ENCODE peak calls at places on chromosomes 3 and 15, in six cellular contexts. S is psoas muscle, J is HFFc6, A is AG04450, Y is uterus, K is endodermal cell. L is an unnamed sample.

GRCh38 chr15:77856718-77857346 is 220.7 kb downstream of the TBC1D2B start:
- DNase-seq in S (no peak), J (no peak), A (no peak), Y (no peak), K (peak), L (no peak)

GRCh38 chr3:177050466-177051237 is 146.6 kb downstream of the TBL1XR1 start:
- DNase-seq in S (no peak), J (peak), A (peak), Y (no peak), K (no peak), L (no peak)

GRCh38 chr15:77974098-77974414 is 103.5 kb downstream of the TBC1D2B start:
- DNase-seq in S (peak), J (no peak), A (peak), Y (no peak), K (no peak), L (no peak)

GRCh38 chr3:29901097-29901496 is 620.2 kb downstream of the RBMS3 start:
- DNase-seq in S (no peak), J (no peak), A (no peak), Y (no peak), K (no peak), L (no peak)

GRCh38 chr15:72770673-72771328 is 12.8 kb downstream of the ADPGK start:
- DNase-seq in S (no peak), J (no peak), A (no peak), Y (no peak), K (no peak), L (no peak)

GRCh38 chr15:59274126-59274970 is 67.7 kb downstream of the LDHAL6B start:
- DNase-seq in S (no peak), J (peak), A (no peak), Y (no peak), K (no peak), L (no peak)

GRCh38 chr3:192237992-192238608 is 489.2 kb downstream of the FGF12 start:
- DNase-seq in S (no peak), J (no peak), A (no peak), Y (no peak), K (peak), L (no peak)

GRCh38 chr3:56926513-56927282 is 124.9 kb upstream of the ARHGEF3 start:
- DNase-seq in S (no peak), J (peak), A (no peak), Y (peak), K (no peak), L (no peak)

GRCh38 chr15:25824618-25825017 is 38.5 kb downstream of the ATP10A start:
- DNase-seq in S (no peak), J (no peak), A (no peak), Y (no peak), K (no peak), L (no peak)

GRCh38 chr15:25829075-25829474 is 34.1 kb downstream of the ATP10A start:
- DNase-seq in S (no peak), J (peak), A (no peak), Y (no peak), K (no peak), L (no peak)

GRCh38 chr15:25830844-25831443 is 32.2 kb downstream of the ATP10A start:
- DNase-seq in S (peak), J (peak), A (peak), Y (peak), K (no peak), L (peak)

DNA sequence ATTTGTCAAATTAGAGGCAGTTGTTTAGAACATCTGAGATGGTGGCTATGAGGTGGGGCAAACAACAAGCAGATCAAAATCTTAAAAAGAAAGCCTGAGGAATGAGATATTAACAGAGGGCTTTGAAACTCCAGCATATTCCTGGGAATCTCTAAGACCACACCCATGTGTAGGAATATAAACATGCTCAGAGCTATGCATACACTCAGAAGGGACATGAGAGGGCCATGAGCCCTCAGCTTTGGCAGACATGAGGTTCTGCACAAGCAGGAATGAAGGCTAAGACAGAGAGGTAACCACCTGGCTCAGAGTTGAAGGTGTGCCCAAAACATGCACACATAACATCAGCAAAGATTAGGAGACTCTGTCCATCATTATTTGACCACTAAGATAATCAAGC is 37.9 kb downstream of the ATP10A start:
- DNase-seq in S (no peak), J (no peak), A (no peak), Y (no peak), K (no peak), L (no peak)
- TF ChIP-seq CTCF in S (no peak), J (no peak), A (no peak), Y (no peak), K (no peak), L (no peak)

GRCh38 chr3:4719011-4719649 is 226.0 kb downstream of the ITPR1 start:
- DNase-seq in S (no peak), J (no peak), A (peak), Y (no peak), K (peak), L (no peak)

GRCh38 chr3:4721511-4721911 is 228.4 kb downstream of the ITPR1 start:
- DNase-seq in S (no peak), J (peak), A (peak), Y (no peak), K (no peak), L (peak)

GRCh38 chr3:4720316-4721075 is 227.3 kb downstream of the ITPR1 start:
- DNase-seq in S (peak), J (peak), A (no peak), Y (peak), K (peak), L (peak)

GRCh38 chr3:4723921-4724698 is 231.0 kb downstream of the ITPR1 start:
- DNase-seq in S (no peak), J (no peak), A (no peak), Y (no peak), K (no peak), L (no peak)

GRCh38 chr3:4722103-4722502 is 229.0 kb downstream of the ITPR1 start:
- DNase-seq in S (peak), J (peak), A (no peak), Y (no peak), K (no peak), L (no peak)
- TF ChIP-seq CTCF in S (peak), J (peak), A (peak), Y (peak), K (peak), L (peak)

DNA sequence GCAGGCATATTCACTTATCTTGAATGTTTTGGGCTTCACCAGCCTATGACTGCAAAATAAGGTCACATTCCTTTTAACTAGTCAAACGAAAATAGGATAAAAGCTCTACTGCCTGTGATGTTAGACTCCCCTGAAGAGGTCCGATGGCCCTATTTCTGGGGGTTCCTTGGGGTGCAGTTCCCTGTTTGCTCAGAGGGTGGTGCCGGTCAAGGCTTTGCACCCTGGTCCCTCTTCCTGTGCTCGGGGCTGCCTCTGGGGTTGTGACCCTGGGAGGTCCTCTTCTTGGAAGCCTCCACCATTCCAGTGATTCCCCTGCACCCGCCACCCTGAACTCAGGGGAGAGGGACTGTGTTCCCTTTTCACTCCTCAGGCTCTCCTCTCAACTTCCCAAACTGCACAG is 86.7 kb upstream of the ANKRD34C start:
- DNase-seq in S (no peak), J (no peak), A (no peak), Y (no peak), K (peak), L (no peak)
- TF ChIP-seq CTCF in S (no peak), J (peak), A (peak), Y (no peak), K (peak), L (no peak)

GRCh38 chr3:134360046-134360445 is 14.2 kb downstream of the AMOTL2 start:
- DNase-seq in S (peak), J (peak), A (no peak), Y (no peak), K (peak), L (no peak)

GRCh38 chr3:134359121-134360010 is 14.9 kb downstream of the AMOTL2 start:
- DNase-seq in S (no peak), J (peak), A (no peak), Y (peak), K (peak), L (no peak)

GRCh38 chr3:134356411-134357040 is 17.7 kb downstream of the AMOTL2 start:
- DNase-seq in S (no peak), J (peak), A (no peak), Y (peak), K (peak), L (no peak)

GRCh38 chr3:134357261-134357913 is 16.9 kb downstream of the AMOTL2 start:
- DNase-seq in S (no peak), J (peak), A (no peak), Y (peak), K (peak), L (no peak)

DNA sequence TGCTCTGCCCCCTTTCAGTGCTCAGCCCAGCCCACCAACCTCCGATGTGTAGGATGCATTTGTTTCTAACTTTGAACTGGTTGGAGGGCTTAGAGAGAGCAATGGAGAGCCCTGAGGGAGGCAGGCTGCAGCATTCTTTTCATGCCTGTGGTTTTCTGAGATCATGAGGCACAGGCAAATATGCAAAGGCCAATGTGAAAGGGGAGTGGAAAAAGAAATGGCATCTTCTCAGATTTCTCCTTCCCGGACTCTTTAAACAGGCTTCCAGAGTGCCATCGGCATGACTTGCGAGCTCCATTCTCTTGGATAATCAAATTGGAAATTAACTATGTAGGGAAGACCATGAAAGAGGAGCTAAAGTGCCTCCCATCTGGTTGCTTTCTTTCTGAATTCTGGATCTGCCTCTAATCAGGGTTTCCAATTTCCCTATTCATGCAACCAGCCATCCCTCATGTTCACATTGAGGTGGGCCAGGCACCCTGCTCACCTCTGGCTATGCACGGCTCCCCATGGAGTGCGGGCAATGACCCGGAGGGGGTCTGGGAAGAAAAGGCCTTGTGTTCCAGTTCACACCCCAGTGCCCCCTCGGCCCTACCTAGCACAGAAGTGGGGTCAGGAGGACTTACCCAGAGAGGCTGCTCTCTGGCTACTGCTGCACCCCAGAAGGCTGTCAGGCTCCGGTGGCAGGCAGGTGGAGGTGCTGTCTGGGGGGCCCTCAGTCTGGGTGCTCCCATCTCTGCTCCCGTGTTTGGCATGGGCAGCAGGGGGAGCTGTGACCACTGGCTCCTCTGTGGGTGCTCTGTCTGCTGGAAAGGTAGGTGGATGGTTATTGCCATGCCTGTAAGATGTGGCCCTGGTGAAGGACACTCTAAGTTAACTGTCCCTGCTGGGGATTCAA is 16.1 kb downstream of the AMOTL2 start:
- DNase-seq in S (peak), J (peak), A (peak), Y (peak), K (peak), L (peak)
- TF ChIP-seq CTCF in S (no peak), J (peak), A (peak), Y (peak), K (peak), L (peak)

DNA sequence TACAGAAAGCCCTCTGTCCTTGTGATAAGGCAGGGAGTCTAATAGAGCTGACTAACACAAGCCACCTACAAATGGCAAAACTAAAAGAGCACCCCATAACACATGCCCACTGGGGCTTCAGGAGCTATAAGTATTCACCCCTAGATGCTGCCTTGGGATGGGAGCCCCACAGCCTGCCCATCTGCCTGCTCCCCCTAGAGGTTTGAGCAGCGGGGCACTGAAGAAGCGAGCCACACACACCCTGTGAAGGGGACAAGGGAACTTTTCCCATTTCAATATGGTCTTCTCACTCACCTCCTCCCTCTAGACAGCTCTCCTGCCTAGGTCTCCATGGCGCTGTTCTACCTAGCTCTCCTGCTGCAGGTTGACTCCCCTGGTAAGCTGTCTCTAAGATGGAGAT is 261.0 kb downstream of the SHQ1 start:
- DNase-seq in S (no peak), J (no peak), A (no peak), Y (no peak), K (peak), L (no peak)
- TF ChIP-seq CTCF in S (no peak), J (peak), A (no peak), Y (no peak), K (peak), L (no peak)

DNA sequence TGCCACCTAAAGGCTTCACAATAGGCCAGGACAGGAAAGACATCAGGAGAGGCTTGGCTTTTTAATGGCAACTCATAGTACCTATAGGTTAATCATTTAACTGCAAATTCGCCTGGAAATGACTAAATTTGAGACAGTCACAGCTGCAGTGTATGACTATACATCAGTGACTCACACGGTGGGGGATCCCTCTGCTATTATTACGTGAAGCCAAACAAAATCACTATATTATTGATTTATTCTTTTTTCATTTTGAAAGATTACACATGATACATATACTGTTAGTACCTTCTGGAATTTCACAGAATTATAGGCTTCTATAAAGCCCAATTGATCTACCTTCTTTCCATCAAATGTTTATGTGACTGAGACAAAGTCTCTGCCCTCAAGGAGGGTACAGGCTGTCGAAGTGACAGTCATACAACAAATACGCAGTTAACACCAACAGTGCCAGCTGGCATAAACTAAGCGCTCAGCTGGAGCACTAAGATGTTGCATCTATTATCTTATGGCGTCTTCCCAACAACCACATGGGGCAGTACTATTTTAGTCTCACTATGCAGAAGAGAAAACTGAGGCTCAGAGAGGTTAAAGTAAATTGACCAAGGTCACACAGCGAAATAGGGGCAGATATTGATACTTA is 82.0 kb upstream of the LMOD3 start:
- DNase-seq in S (no peak), J (no peak), A (no peak), Y (no peak), K (no peak), L (no peak)
- TF ChIP-seq CTCF in S (no peak), J (no peak), A (no peak), Y (no peak), K (no peak), L (no peak)

GRCh38 chr15:39578851-39579486 is 1.9 kb upstream of the THBS1 start:
- DNase-seq in S (no peak), J (peak), A (no peak), Y (no peak), K (no peak), L (peak)
- TF ChIP-seq CTCF in S (no peak), J (peak), A (peak), Y (peak), K (peak), L (peak)

DNA sequence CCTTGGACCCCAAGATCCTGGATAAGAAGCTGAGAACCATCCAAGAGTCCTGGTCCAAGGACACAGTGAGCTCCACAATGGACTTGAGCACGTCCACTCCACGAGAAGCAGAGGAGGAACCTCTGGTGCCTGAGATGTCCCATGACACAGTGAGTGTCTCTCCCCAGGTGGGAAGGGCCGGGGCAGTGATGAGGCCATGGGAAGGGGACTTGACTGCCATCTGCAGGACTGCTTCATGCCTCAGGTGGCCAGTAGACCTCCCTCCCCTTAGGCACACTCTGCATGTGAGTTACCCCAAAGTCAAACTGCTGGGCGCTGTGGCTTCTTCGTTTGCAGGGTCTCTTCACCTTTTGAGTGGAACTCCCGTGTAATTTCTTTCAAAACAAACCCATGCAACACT is 59.7 kb downstream of the CCDC33 start:
- DNase-seq in S (no peak), J (no peak), A (no peak), Y (no peak), K (peak), L (no peak)
- TF ChIP-seq CTCF in S (peak), J (no peak), A (no peak), Y (no peak), K (peak), L (no peak)

GRCh38 chr3:183502237-183502636 is 53.3 kb downstream of the KLHL6 start:
- DNase-seq in S (no peak), J (no peak), A (no peak), Y (no peak), K (peak), L (no peak)

GRCh38 chr3:183500981-183501704 is 54.4 kb downstream of the KLHL6 start:
- DNase-seq in S (no peak), J (no peak), A (no peak), Y (no peak), K (peak), L (no peak)

GRCh38 chr3:183504597-183504996 is 50.9 kb downstream of the KLHL6 start:
- DNase-seq in S (no peak), J (no peak), A (no peak), Y (no peak), K (no peak), L (no peak)

GRCh38 chr3:183503738-183504137 is 51.8 kb downstream of the KLHL6 start:
- DNase-seq in S (no peak), J (no peak), A (no peak), Y (no peak), K (peak), L (no peak)

DNA sequence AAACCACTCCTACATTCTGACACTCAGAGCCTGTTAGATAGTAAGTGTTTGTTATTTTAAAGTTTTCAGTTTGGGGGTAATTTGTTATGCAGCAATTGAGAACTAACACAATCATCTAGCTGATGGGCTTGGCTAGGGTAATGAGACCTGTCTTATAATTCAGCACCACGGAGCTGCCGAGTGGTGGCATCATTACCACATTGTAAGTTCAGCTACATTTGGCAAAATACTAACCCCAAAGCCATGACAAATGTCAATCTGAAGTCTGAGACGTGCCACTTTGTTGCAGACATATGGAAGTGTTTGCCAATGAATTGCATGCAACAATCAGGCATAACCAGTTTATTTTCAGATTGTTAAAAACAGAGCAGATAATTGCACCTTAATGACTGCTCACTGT is 52.7 kb downstream of the KLHL6 start:
- DNase-seq in S (no peak), J (no peak), A (no peak), Y (no peak), K (peak), L (no peak)
- TF ChIP-seq CTCF in S (peak), J (peak), A (peak), Y (no peak), K (no peak), L (peak)